ENCODE peak calls at places on chromosome 6, in nine cellular contexts. V, M, G, S, P, K, Y, Q and U are unnamed samples.
A peak's percentile ranks its signal among the peaks of the same experiment; 100 is the strongest.

GRCh38 chr6:161444464-161444863 is 170.6 kb upstream of the AGPAT4 start:
- DNase-seq in V (no peak), M (no peak), G (no peak), S (no peak), P (no peak), K (no peak), Y (peak; percentile 68), Q (no peak), U (no peak)

GRCh38 chr6:122129313-122130025 is 270.0 kb upstream of the HSF2 start:
- DNase-seq in V (no peak), M (no peak), G (no peak), S (no peak), P (no peak), K (no peak), Y (no peak), Q (no peak), U (no peak)

GRCh38 chr6:22025468-22026159 is 271.2 kb downstream of the PRL start:
- DNase-seq in V (no peak), M (peak; percentile 92), G (peak; percentile 1), S (no peak), P (no peak), K (no peak), Y (peak; percentile 52), Q (no peak), U (no peak)

GRCh38 chr6:122817362-122817761 is 28.3 kb downstream of the SMPDL3A start:
- DNase-seq in V (no peak), M (no peak), G (no peak), S (no peak), P (no peak), K (no peak), Y (no peak), Q (no peak), U (peak; percentile 73)

GRCh38 chr6:157271911-157272310 is 51.4 kb downstream of the TMEM242 start:
- DNase-seq in V (no peak), M (no peak), G (no peak), S (no peak), P (no peak), K (no peak), Y (no peak), Q (no peak), U (no peak)

GRCh38 chr6:167448378-167448777 is 123.5 kb downstream of the TTLL2 start:
- DNase-seq in V (no peak), M (no peak), G (no peak), S (no peak), P (no peak), K (no peak), Y (no peak), Q (no peak), U (no peak)

GRCh38 chr6:89970072-89970471 is 75.8 kb downstream of the GJA10 start:
- DNase-seq in V (no peak), M (no peak), G (no peak), S (no peak), P (no peak), K (no peak), Y (no peak), Q (no peak), U (no peak)

GRCh38 chr6:35719830-35720733 is 16.8 kb upstream of the ARMC12 start:
- DNase-seq in V (no peak), M (peak; percentile 60), G (no peak), S (no peak), P (no peak), K (no peak), Y (peak; percentile 84), Q (no peak), U (no peak)

GRCh38 chr6:127341471-127342202 is 1.8 kb downstream of the ECHDC1 start:
- DNase-seq in V (no peak), M (peak; percentile 9), G (no peak), S (no peak), P (no peak), K (no peak), Y (no peak), Q (no peak), U (no peak)

GRCh38 chr6:169700296-169700695 is 1.5 kb downstream of the WDR27 start:
- DNase-seq in V (no peak), M (no peak), G (no peak), S (no peak), P (no peak), K (no peak), Y (no peak), Q (no peak), U (no peak)

GRCh38 chr6:53159558-53159957 is 10.9 kb upstream of the GCM1 start:
- DNase-seq in V (no peak), M (peak; percentile 9), G (no peak), S (no peak), P (no peak), K (no peak), Y (no peak), Q (no peak), U (no peak)